ENCODE peak calls at places on chromosomes 5 and 9, in nine cellular contexts. D, P, E, V, A, L, I, G and K are unnamed samples.

GRCh38 chr5:52811067-52811749 is 23.5 kb downstream of the ITGA1 start:
- DNase-seq in D (peak; percentile 87), I (no peak), G (no peak), A (no peak), V (peak; percentile 73), E (no peak), P (no peak), L (peak; percentile 66), K (peak; percentile 51)

GRCh38 chr5:173202266-173202875 is 32.6 kb downstream of the NKX2-5 start:
- DNase-seq in I (no peak), G (no peak), P (no peak), E (no peak), A (no peak), V (no peak), D (no peak), L (no peak), K (no peak)

GRCh38 chr5:1865948-1866347 is 16.8 kb downstream of the IRX4 start:
- DNase-seq in P (no peak), E (no peak), D (no peak), L (no peak), I (no peak), G (no peak), V (no peak), A (no peak), K (no peak)

GRCh38 chr9:126838055-126838811 is 22.2 kb upstream of the ZBTB34 start:
- DNase-seq in G (no peak), L (no peak), I (no peak), A (no peak), D (no peak), E (no peak), V (no peak), P (no peak), K (no peak)

GRCh38 chr5:142845402-142845901 is 75.3 kb downstream of the ARHGAP26 start:
- DNase-seq in V (no peak), G (no peak), L (no peak), P (peak; percentile 40), I (peak; percentile 44), D (no peak), E (no peak), A (peak; percentile 59), K (no peak)

GRCh38 chr9:77423841-77424240 is 224.3 kb downstream of the GNA14 start:
- DNase-seq in A (no peak), D (no peak), P (no peak), E (no peak), I (no peak), V (no peak), L (no peak), G (no peak), K (no peak)

GRCh38 chr9:95446259-95446658 is 70.5 kb downstream of the PTCH1 start:
- DNase-seq in L (no peak), E (no peak), D (no peak), V (no peak), P (no peak), G (no peak), A (no peak), I (no peak), K (no peak)

GRCh38 chr9:28899267-28899666 is 1326.0 kb upstream of the C9orf72 start:
- DNase-seq in G (no peak), V (no peak), I (no peak), E (no peak), A (no peak), P (no peak), D (no peak), L (no peak), K (no peak)

GRCh38 chr9:138024831-138025291 is 147.3 kb downstream of the CACNA1B start:
- DNase-seq in I (no peak), L (no peak), A (no peak), E (no peak), P (no peak), G (no peak), D (no peak), V (peak; percentile 58), K (no peak)

GRCh38 chr5:74401566-74402320 is 238.8 kb downstream of the ENC1 start:
- DNase-seq in E (no peak), L (no peak), A (no peak), P (no peak), V (no peak), I (no peak), G (no peak), D (peak; percentile 14), K (no peak)

GRCh38 chr5:82387819-82388166 is 109.6 kb upstream of the RPS23 start:
- DNase-seq in I (no peak), A (no peak), E (no peak), D (no peak), L (no peak), G (no peak), P (no peak), V (no peak), K (no peak)

GRCh38 chr9:34185778-34186551 is 7.1 kb downstream of the UBAP1 start:
- DNase-seq in L (peak; percentile 95), D (peak; percentile 83), I (no peak), V (peak; percentile 65), A (no peak), E (no peak), P (no peak), G (peak; percentile 30), K (peak; percentile 96)

GRCh38 chr9:134641173-134641985 is at the start of gene COL5A1:
- DNase-seq in V (peak; percentile 97), I (peak; percentile 95), D (peak; percentile 98), P (peak; percentile 91), E (peak; percentile 95), A (peak; percentile 91), G (no peak), L (peak; percentile 94), K (peak; percentile 96)

GRCh38 chr9:35538361-35539234 is 48.7 kb downstream of the RUSC2 start:
- DNase-seq in A (peak; percentile 74), V (peak; percentile 91), I (peak; percentile 78), E (peak; percentile 89), L (peak; percentile 81), P (peak; percentile 76), D (peak; percentile 93), G (peak; percentile 65), K (peak; percentile 87)

GRCh38 chr5:122323738-122324137 is 11.7 kb downstream of the SNCAIP start:
- DNase-seq in G (no peak), P (no peak), V (no peak), D (no peak), A (no peak), E (no peak), L (no peak), I (no peak), K (no peak)

GRCh38 chr5:122319897-122320296 is 7.9 kb downstream of the SNCAIP start:
- DNase-seq in G (no peak), E (no peak), A (no peak), I (peak; percentile 71), P (no peak), D (no peak), V (no peak), L (no peak), K (no peak)

GRCh38 chr5:122327110-122327509 is 15.1 kb downstream of the SNCAIP start:
- DNase-seq in G (no peak), E (no peak), A (no peak), D (no peak), L (no peak), V (no peak), I (no peak), P (no peak), K (no peak)

GRCh38 chr5:122323132-122323548 is 11.1 kb downstream of the SNCAIP start:
- DNase-seq in G (no peak), E (no peak), P (no peak), L (no peak), A (no peak), I (no peak), D (no peak), V (no peak), K (peak; percentile 45)
- H3K4me3 ChIP-seq in G (no peak overlapping the region), E (no peak overlapping the region), P (no peak overlapping the region), L (no peak overlapping the region), A (no peak overlapping the region), I (no peak overlapping the region), D (no peak overlapping the region), V (no peak overlapping the region), K (no peak overlapping the region)

DNA sequence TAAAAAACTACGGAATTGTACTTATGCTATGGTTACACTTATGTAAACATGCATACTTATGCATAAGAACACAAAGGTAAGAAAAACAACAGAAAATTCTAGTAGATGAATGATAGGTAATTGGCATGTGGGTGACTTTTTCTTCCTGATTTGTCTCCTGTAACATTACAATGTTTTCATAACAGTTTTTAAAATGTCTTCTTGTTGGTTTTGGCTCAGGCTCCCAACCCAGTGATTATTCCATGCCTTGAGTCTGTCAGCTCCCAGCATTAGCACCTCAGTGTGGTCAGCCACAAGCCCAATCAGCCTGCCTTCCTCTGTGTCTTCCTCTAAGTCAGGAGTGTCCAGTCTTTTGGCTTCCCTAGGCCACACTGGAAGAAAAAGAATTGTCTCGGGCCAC is 7.9 kb upstream of the FOXE1 start:
- DNase-seq in E (no peak), V (no peak), P (no peak), D (no peak), G (no peak), A (no peak), L (peak; percentile 60), I (no peak), K (no peak)
- TF ChIP-seq CTCF in E (no peak), V (no peak), P (no peak), D (no peak), G (no peak), A (no peak), L (no peak), I (no peak), K (no peak)

DNA sequence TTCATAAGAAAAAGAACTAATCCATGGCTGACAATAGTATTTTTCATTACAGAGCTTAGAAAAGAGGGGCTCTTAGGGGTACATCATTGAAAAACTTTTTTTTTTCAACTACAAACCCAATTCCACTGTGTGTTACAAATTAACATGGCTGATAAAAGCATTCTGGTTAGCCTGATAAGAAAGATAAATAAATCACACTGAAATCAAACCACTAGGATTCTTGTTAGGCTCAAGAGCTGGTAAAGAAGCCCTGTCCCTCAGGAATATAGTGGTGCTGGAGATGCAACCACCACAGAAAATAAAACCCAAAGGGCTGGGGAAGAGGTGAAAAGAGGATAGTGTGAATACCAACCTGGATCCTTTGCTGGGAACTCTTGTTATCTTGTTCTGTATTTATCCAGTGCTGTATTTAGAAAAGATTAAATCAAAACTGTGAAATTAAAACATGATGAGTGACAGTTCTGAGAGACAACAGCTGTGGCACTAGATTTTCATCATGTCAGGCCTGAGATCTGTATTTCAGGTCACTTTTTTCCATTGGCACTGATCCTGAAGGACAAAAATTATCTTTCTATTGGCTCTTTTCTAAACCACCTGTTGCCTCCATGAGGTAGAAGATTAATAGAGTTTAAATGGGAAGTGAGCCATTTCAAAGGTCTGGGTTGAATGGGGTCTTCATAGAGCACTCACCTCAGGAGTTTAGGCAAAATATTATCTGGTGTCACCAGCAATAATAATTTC is 118.6 kb downstream of the ARRDC3 start:
- DNase-seq in D (no peak), A (no peak), V (no peak), G (no peak), I (no peak), E (no peak), P (no peak), L (no peak), K (no peak)
- H3K4me3 ChIP-seq in D (no peak overlapping the region), A (no peak overlapping the region), V (no peak overlapping the region), G (no peak overlapping the region), I (no peak overlapping the region), E (no peak overlapping the region), P (no peak overlapping the region), L (no peak overlapping the region), K (no peak overlapping the region)

DNA sequence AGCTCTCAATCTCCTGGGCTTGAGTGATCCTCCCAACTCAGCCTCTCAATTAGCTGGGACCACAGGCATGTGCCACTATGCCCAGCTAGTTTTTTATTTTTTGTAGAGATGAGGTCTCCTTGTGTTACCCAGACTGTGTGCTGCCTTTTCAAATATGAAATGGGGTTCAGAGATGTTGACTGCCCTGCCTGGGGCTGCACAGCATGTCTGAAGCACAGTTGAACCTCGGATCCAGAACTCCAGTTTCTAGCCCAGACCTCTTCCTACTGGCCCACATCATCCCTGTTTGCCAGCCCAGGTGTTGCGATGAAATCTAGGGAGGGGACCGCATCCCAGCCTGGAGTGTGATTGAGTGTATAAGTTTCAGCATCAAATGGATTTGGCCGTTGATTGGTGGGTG is 69.4 kb downstream of the HMCN2 start:
- DNase-seq in I (no peak), D (no peak), E (no peak), L (no peak), P (no peak), G (no peak), A (no peak), V (no peak), K (no peak)
- TF ChIP-seq CTCF in I (no peak), D (no peak), E (no peak), L (no peak), P (no peak), G (no peak), A (no peak), V (no peak), K (no peak)